ENCODE peak calls at places on chromosomes 2 and 18, in four cellular contexts. K is AG10803, Y is kidney, H is suprapubic skin. V is an unnamed sample.

GRCh38 chr18:42053188-42053781 is 98.3 kb downstream of the PIK3C3 start:
- DNase-seq in K (peak; percentile 60), Y (no peak), H (no peak), V (no peak)

GRCh38 chr2:181438298-181438697 is 18.9 kb upstream of the ITGA4 start:
- DNase-seq in K (no peak), Y (no peak), H (no peak), V (no peak)

GRCh38 chr2:232976666-232977437 is 36.2 kb downstream of the NGEF start:
- DNase-seq in K (no peak), Y (no peak), H (no peak), V (no peak)

GRCh38 chr2:118970396-118971135 is 28.6 kb downstream of the MARCO start:
- DNase-seq in K (no peak), Y (no peak), H (no peak), V (no peak)

GRCh38 chr2:220460257-220460985 is 833.0 kb downstream of the SLC4A3 start:
- DNase-seq in K (no peak), Y (no peak), H (no peak), V (no peak)

GRCh38 chr2:131039101-131039440 is 54.2 kb downstream of the FAM168B start:
- DNase-seq in K (no peak), Y (no peak), H (no peak), V (no peak)

GRCh38 chr2:157364257-157364974 is 38.8 kb upstream of the ERMN start:
- DNase-seq in K (no peak), Y (no peak), H (no peak), V (no peak)

GRCh38 chr2:231568785-231569435 is 23.8 kb upstream of the TEX44 start:
- DNase-seq in K (no peak), Y (no peak), H (no peak), V (no peak)

GRCh38 chr18:42426496-42427015 is 471.5 kb downstream of the PIK3C3 start:
- DNase-seq in K (no peak), Y (no peak), H (no peak), V (no peak)

GRCh38 chr18:44601447-44601846 is 79.2 kb upstream of the SETBP1 start:
- DNase-seq in K (peak; percentile 83), Y (no peak), H (no peak), V (no peak)

GRCh38 chr2:197964720-197965119 is 160.3 kb downstream of the PLCL1 start:
- DNase-seq in K (no peak), Y (no peak), H (no peak), V (no peak)
- TF ChIP-seq CTCF in K (no peak), Y (no peak), H (no peak), V (no peak)

GRCh38 chr2:38957972-38958371 is 68.3 kb downstream of the ARHGEF33 start:
- DNase-seq in K (no peak), Y (no peak), H (no peak), V (no peak)

GRCh38 chr2:38959938-38960608 is 70.4 kb downstream of the ARHGEF33 start:
- DNase-seq in K (peak; percentile 82), Y (peak; percentile 91), H (peak; percentile 65), V (no peak)

GRCh38 chr2:38960609-38961320 is 71.1 kb downstream of the ARHGEF33 start:
- DNase-seq in K (no peak), Y (peak; percentile 74), H (no peak), V (no peak)

GRCh38 chr2:38959464-38959863 is 69.8 kb downstream of the ARHGEF33 start:
- DNase-seq in K (no peak), Y (no peak), H (no peak), V (no peak)
- H3K4me3 ChIP-seq in K (no peak overlapping the region), Y (no peak overlapping the region), H (peak overlapping the region; percentile 44), V (peak overlapping the region; percentile 68)

GRCh38 chr2:45127891-45128290 is 118.6 kb upstream of the SIX2 start:
- DNase-seq in K (no peak), Y (no peak), H (no peak), V (no peak)
- TF ChIP-seq CTCF in K (no peak), Y (no peak), H (no peak), V (no peak)

GRCh38 chr2:128348505-128349065 is 29.9 kb upstream of the HS6ST1 start:
- DNase-seq in K (no peak), Y (peak; percentile 53), H (no peak), V (peak; percentile 62)
- H3K4me3 ChIP-seq in K (no peak overlapping the region), Y (no peak overlapping the region), H (no peak overlapping the region), V (no peak overlapping the region)